ENCODE peak calls at places on chromosomes 16 and 17, in four cellular contexts. One of them, this sample, is unnamed.

GRCh38 chr17:27306276-27306820 is 12.4 kb downstream of the WSB1 start:
- DNase-seq in activated naive CD4-positive, alpha-beta T cell treated with anti-CD3 and anti-CD28 coated beads for 36 hours: no peak
- DNase-seq in amniotic stem cell: no peak
- DNase-seq in ACHN: no peak
- DNase-seq in this sample: no peak

GRCh38 chr17:63431618-63431938 is 14.5 kb downstream of the CYB561 start:
- DNase-seq in activated naive CD4-positive, alpha-beta T cell treated with anti-CD3 and anti-CD28 coated beads for 36 hours: no peak
- DNase-seq in amniotic stem cell: no peak
- DNase-seq in ACHN: no peak
- DNase-seq in this sample: peak

GRCh38 chr16:14193316-14193871 is 122.3 kb downstream of the MRTFB start:
- DNase-seq in activated naive CD4-positive, alpha-beta T cell treated with anti-CD3 and anti-CD28 coated beads for 36 hours: peak
- DNase-seq in amniotic stem cell: no peak
- DNase-seq in ACHN: no peak
- DNase-seq in this sample: no peak

GRCh38 chr16:68839831-68840230 is 3.5 kb upstream of the TANGO6 start:
- DNase-seq in activated naive CD4-positive, alpha-beta T cell treated with anti-CD3 and anti-CD28 coated beads for 36 hours: no peak
- DNase-seq in amniotic stem cell: no peak
- DNase-seq in ACHN: no peak
- DNase-seq in this sample: no peak

GRCh38 chr17:27526603-27527002 is 70.4 kb downstream of the KSR1 start:
- DNase-seq in activated naive CD4-positive, alpha-beta T cell treated with anti-CD3 and anti-CD28 coated beads for 36 hours: peak
- DNase-seq in amniotic stem cell: no peak
- DNase-seq in ACHN: peak
- DNase-seq in this sample: no peak

GRCh38 chr16:4564661-4565267 is 8.6 kb downstream of the C16orf96 start:
- DNase-seq in activated naive CD4-positive, alpha-beta T cell treated with anti-CD3 and anti-CD28 coated beads for 36 hours: no peak
- DNase-seq in amniotic stem cell: no peak
- DNase-seq in ACHN: no peak
- DNase-seq in this sample: no peak

GRCh38 chr17:82985973-82986372 is 93.4 kb upstream of the METRNL start:
- DNase-seq in activated naive CD4-positive, alpha-beta T cell treated with anti-CD3 and anti-CD28 coated beads for 36 hours: peak
- DNase-seq in amniotic stem cell: no peak
- DNase-seq in ACHN: no peak
- DNase-seq in this sample: peak

GRCh38 chr16:48479955-48480354 is 94.7 kb upstream of the SIAH1 start:
- DNase-seq in activated naive CD4-positive, alpha-beta T cell treated with anti-CD3 and anti-CD28 coated beads for 36 hours: no peak
- DNase-seq in amniotic stem cell: no peak
- DNase-seq in ACHN: no peak
- DNase-seq in this sample: no peak

GRCh38 chr16:47460301-47460754 is 535 bp downstream of the ITFG1 start:
- DNase-seq in activated naive CD4-positive, alpha-beta T cell treated with anti-CD3 and anti-CD28 coated beads for 36 hours: no peak
- DNase-seq in amniotic stem cell: no peak
- DNase-seq in ACHN: peak
- DNase-seq in this sample: no peak

GRCh38 chr17:72351365-72351764 is 230.5 kb downstream of the SOX9 start:
- DNase-seq in activated naive CD4-positive, alpha-beta T cell treated with anti-CD3 and anti-CD28 coated beads for 36 hours: no peak
- DNase-seq in amniotic stem cell: no peak
- DNase-seq in ACHN: no peak
- DNase-seq in this sample: no peak

GRCh38 chr17:53135969-53136368 is 686.8 kb upstream of the KIF2B start:
- DNase-seq in activated naive CD4-positive, alpha-beta T cell treated with anti-CD3 and anti-CD28 coated beads for 36 hours: no peak
- DNase-seq in amniotic stem cell: no peak
- DNase-seq in ACHN: no peak
- DNase-seq in this sample: no peak

GRCh38 chr17:77391668-77392375 is 251.1 kb downstream of the SEC14L1 start:
- DNase-seq in activated naive CD4-positive, alpha-beta T cell treated with anti-CD3 and anti-CD28 coated beads for 36 hours: peak
- DNase-seq in amniotic stem cell: peak
- DNase-seq in ACHN: no peak
- DNase-seq in this sample: peak

GRCh38 chr17:34139996-34140395 is 115.1 kb upstream of the CCL2 start:
- DNase-seq in activated naive CD4-positive, alpha-beta T cell treated with anti-CD3 and anti-CD28 coated beads for 36 hours: no peak
- DNase-seq in amniotic stem cell: no peak
- DNase-seq in ACHN: no peak
- DNase-seq in this sample: no peak

GRCh38 chr16:53429221-53429943 is 4.9 kb upstream of the RBL2 start:
- DNase-seq in activated naive CD4-positive, alpha-beta T cell treated with anti-CD3 and anti-CD28 coated beads for 36 hours: no peak
- DNase-seq in amniotic stem cell: no peak
- DNase-seq in ACHN: no peak
- DNase-seq in this sample: no peak

GRCh38 chr17:74987909-74988711 is 678 bp downstream of the CDR2L start:
- DNase-seq in activated naive CD4-positive, alpha-beta T cell treated with anti-CD3 and anti-CD28 coated beads for 36 hours: peak
- DNase-seq in amniotic stem cell: peak
- DNase-seq in ACHN: peak
- DNase-seq in this sample: peak

GRCh38 chr16:81639931-81640680 is 139.0 kb upstream of the PLCG2 start:
- DNase-seq in activated naive CD4-positive, alpha-beta T cell treated with anti-CD3 and anti-CD28 coated beads for 36 hours: no peak
- DNase-seq in amniotic stem cell: no peak
- DNase-seq in ACHN: no peak
- DNase-seq in this sample: no peak

GRCh38 chr16:11963706-11964105 is 1.3 kb upstream of the TNFRSF17 start:
- DNase-seq in activated naive CD4-positive, alpha-beta T cell treated with anti-CD3 and anti-CD28 coated beads for 36 hours: no peak
- DNase-seq in amniotic stem cell: no peak
- DNase-seq in ACHN: no peak
- DNase-seq in this sample: peak

GRCh38 chr17:79778504-79779087 is 648 bp downstream of the CBX2 start:
- DNase-seq in activated naive CD4-positive, alpha-beta T cell treated with anti-CD3 and anti-CD28 coated beads for 36 hours: peak
- DNase-seq in amniotic stem cell: no peak
- DNase-seq in ACHN: no peak
- DNase-seq in this sample: no peak

GRCh38 chr17:4074831-4075495 is 67.9 kb downstream of the ZZEF1 start:
- DNase-seq in activated naive CD4-positive, alpha-beta T cell treated with anti-CD3 and anti-CD28 coated beads for 36 hours: no peak
- DNase-seq in amniotic stem cell: no peak
- DNase-seq in ACHN: peak
- DNase-seq in this sample: no peak

GRCh38 chr17:36937001-36937960 is at the start of gene LHX1:
- DNase-seq in activated naive CD4-positive, alpha-beta T cell treated with anti-CD3 and anti-CD28 coated beads for 36 hours: no peak
- DNase-seq in amniotic stem cell: no peak
- DNase-seq in ACHN: peak
- DNase-seq in this sample: no peak

GRCh38 chr16:25707982-25708583 is 16.3 kb downstream of the HS3ST4 start:
- DNase-seq in activated naive CD4-positive, alpha-beta T cell treated with anti-CD3 and anti-CD28 coated beads for 36 hours: peak
- DNase-seq in amniotic stem cell: no peak
- DNase-seq in ACHN: peak
- DNase-seq in this sample: no peak

GRCh38 chr17:78935419-78936323 is 10.5 kb upstream of the TIMP2 start:
- DNase-seq in activated naive CD4-positive, alpha-beta T cell treated with anti-CD3 and anti-CD28 coated beads for 36 hours: no peak
- DNase-seq in amniotic stem cell: peak
- DNase-seq in ACHN: peak
- DNase-seq in this sample: peak

GRCh38 chr17:7060165-7060890 is 16.4 kb upstream of the SLC16A11 start:
- DNase-seq in activated naive CD4-positive, alpha-beta T cell treated with anti-CD3 and anti-CD28 coated beads for 36 hours: peak
- DNase-seq in amniotic stem cell: no peak
- DNase-seq in ACHN: peak
- DNase-seq in this sample: no peak

GRCh38 chr16:87317766-87318121 is 552 bp upstream of the C16orf95 start:
- DNase-seq in activated naive CD4-positive, alpha-beta T cell treated with anti-CD3 and anti-CD28 coated beads for 36 hours: peak
- DNase-seq in amniotic stem cell: peak
- DNase-seq in ACHN: peak
- DNase-seq in this sample: peak

GRCh38 chr16:83742076-83742475 is 65.7 kb upstream of the HSBP1 start:
- DNase-seq in activated naive CD4-positive, alpha-beta T cell treated with anti-CD3 and anti-CD28 coated beads for 36 hours: no peak
- DNase-seq in amniotic stem cell: no peak
- DNase-seq in ACHN: no peak
- DNase-seq in this sample: no peak

GRCh38 chr16:88514526-88514925 is 55.7 kb upstream of the ZC3H18 start:
- DNase-seq in activated naive CD4-positive, alpha-beta T cell treated with anti-CD3 and anti-CD28 coated beads for 36 hours: no peak
- DNase-seq in amniotic stem cell: no peak
- DNase-seq in ACHN: no peak
- DNase-seq in this sample: no peak

GRCh38 chr17:77476920-77477805 is 336.4 kb downstream of the SEC14L1 start:
- DNase-seq in activated naive CD4-positive, alpha-beta T cell treated with anti-CD3 and anti-CD28 coated beads for 36 hours: peak
- DNase-seq in amniotic stem cell: peak
- DNase-seq in ACHN: no peak
- DNase-seq in this sample: peak

GRCh38 chr16:60979119-60979518 is 1057.1 kb downstream of the CDH8 start:
- DNase-seq in activated naive CD4-positive, alpha-beta T cell treated with anti-CD3 and anti-CD28 coated beads for 36 hours: no peak
- DNase-seq in amniotic stem cell: no peak
- DNase-seq in ACHN: no peak
- DNase-seq in this sample: peak

GRCh38 chr16:20704281-20704680 is 6.8 kb upstream of the ACSM1 start:
- DNase-seq in activated naive CD4-positive, alpha-beta T cell treated with anti-CD3 and anti-CD28 coated beads for 36 hours: no peak
- DNase-seq in amniotic stem cell: no peak
- DNase-seq in ACHN: no peak
- DNase-seq in this sample: no peak

GRCh38 chr17:71846561-71846960 is 274.3 kb upstream of the SOX9 start:
- DNase-seq in activated naive CD4-positive, alpha-beta T cell treated with anti-CD3 and anti-CD28 coated beads for 36 hours: no peak
- DNase-seq in amniotic stem cell: no peak
- DNase-seq in ACHN: no peak
- DNase-seq in this sample: no peak

GRCh38 chr17:2695961-2696760 is 15.4 kb downstream of the CLUH start:
- DNase-seq in activated naive CD4-positive, alpha-beta T cell treated with anti-CD3 and anti-CD28 coated beads for 36 hours: no peak
- DNase-seq in amniotic stem cell: no peak
- DNase-seq in ACHN: no peak
- DNase-seq in this sample: peak

GRCh38 chr16:11636172-11636721 is 32.0 kb upstream of the SNN start:
- DNase-seq in activated naive CD4-positive, alpha-beta T cell treated with anti-CD3 and anti-CD28 coated beads for 36 hours: no peak
- DNase-seq in amniotic stem cell: no peak
- DNase-seq in ACHN: no peak
- DNase-seq in this sample: no peak

GRCh38 chr17:80785477-80786178 is 206.0 kb upstream of the CHMP6 start:
- DNase-seq in activated naive CD4-positive, alpha-beta T cell treated with anti-CD3 and anti-CD28 coated beads for 36 hours: peak
- DNase-seq in amniotic stem cell: no peak
- DNase-seq in ACHN: no peak
- DNase-seq in this sample: peak

GRCh38 chr16:89099905-89100304 is 6.3 kb downstream of the ACSF3 start:
- DNase-seq in activated naive CD4-positive, alpha-beta T cell treated with anti-CD3 and anti-CD28 coated beads for 36 hours: no peak
- DNase-seq in amniotic stem cell: no peak
- DNase-seq in ACHN: no peak
- DNase-seq in this sample: no peak

GRCh38 chr16:2196162-2196980 is at the start of gene CASKIN1:
- DNase-seq in activated naive CD4-positive, alpha-beta T cell treated with anti-CD3 and anti-CD28 coated beads for 36 hours: no peak
- DNase-seq in amniotic stem cell: no peak
- DNase-seq in ACHN: peak
- DNase-seq in this sample: no peak

GRCh38 chr17:4901108-4901647 is 1.7 kb downstream of the CHRNE start:
- DNase-seq in activated naive CD4-positive, alpha-beta T cell treated with anti-CD3 and anti-CD28 coated beads for 36 hours: no peak
- DNase-seq in amniotic stem cell: no peak
- DNase-seq in ACHN: no peak
- DNase-seq in this sample: no peak

GRCh38 chr16:57732011-57732410 is 3.6 kb upstream of the KATNB1 start:
- DNase-seq in activated naive CD4-positive, alpha-beta T cell treated with anti-CD3 and anti-CD28 coated beads for 36 hours: no peak
- DNase-seq in amniotic stem cell: no peak
- DNase-seq in ACHN: no peak
- DNase-seq in this sample: peak

This sample was measured in posterior vena cava.